ENCODE peak calls at places on chromosomes 1 and 21, in seven cellular contexts. J is T-helper 1 cell; R is KBM-7; D is activated T-helper 1 cell treated with Interleukin-2 at 50 U/mL for 16 hours; U is CD4-positive, alpha-beta memory T cell; V is NCI-H1105; L is Ammon's horn. G is an unnamed sample.

GRCh38 chr1:154767315-154768240 is 102.5 kb downstream of the KCNN3 start:
- DNase-seq in L (peak), J (no peak), V (no peak), R (no peak), U (no peak), D (no peak), G (no peak)

GRCh38 chr1:206933333-206933945 is 11.7 kb upstream of the FCMR start:
- DNase-seq in D (peak), R (peak), V (no peak), U (peak), J (peak), L (no peak), G (peak)

GRCh38 chr1:85707267-85707989 is 805 bp downstream of the ZNHIT6 start:
- DNase-seq in L (no peak), R (peak), D (no peak), J (no peak), V (peak), U (no peak), G (no peak)

GRCh38 chr1:87953732-87954344 is 625.2 kb downstream of the LMO4 start:
- DNase-seq in D (peak), J (peak), U (peak), V (peak), L (peak), R (peak), G (peak)

GRCh38 chr21:26887241-26887640 is 42.0 kb upstream of the ADAMTS1 start:
- DNase-seq in J (no peak), R (no peak), U (no peak), L (no peak), D (no peak), V (no peak), G (no peak)

GRCh38 chr1:213684454-213684853 is 303.3 kb upstream of the PROX1 start:
- DNase-seq in V (no peak), D (no peak), U (no peak), J (no peak), L (no peak), R (no peak), G (no peak)

GRCh38 chr1:181094813-181095212 is 6.3 kb downstream of the IER5 start:
- DNase-seq in V (no peak), U (no peak), R (no peak), L (no peak), J (no peak), D (no peak), G (no peak)

GRCh38 chr1:183275322-183275721 is 89.3 kb downstream of the LAMC2 start:
- DNase-seq in L (no peak), D (no peak), R (no peak), J (no peak), U (no peak), V (no peak), G (no peak)

GRCh38 chr1:204080163-204080903 is 7.4 kb downstream of the SOX13 start:
- DNase-seq in V (peak), D (no peak), L (peak), J (no peak), R (no peak), U (no peak), G (peak)

GRCh38 chr1:217089239-217090014 is 366.2 kb upstream of the ESRRG start:
- DNase-seq in U (no peak), R (no peak), J (no peak), V (peak), L (peak), D (no peak), G (no peak)

GRCh38 chr1:230270185-230270939 is 155.8 kb downstream of the PGBD5 start:
- DNase-seq in J (no peak), U (no peak), L (no peak), D (no peak), V (peak), R (peak), G (no peak)

GRCh38 chr1:25063591-25064416 is 133.7 kb upstream of the RUNX3 start:
- DNase-seq in J (no peak), L (no peak), R (no peak), U (no peak), V (no peak), D (no peak), G (no peak)

GRCh38 chr1:113389356-113389952 is 861 bp upstream of the MAGI3 start:
- DNase-seq in V (no peak), J (no peak), L (no peak), U (no peak), R (no peak), D (no peak), G (no peak)

GRCh38 chr1:47444317-47444577 is 6.4 kb downstream of the FOXD2 start:
- DNase-seq in L (no peak), V (no peak), R (no peak), U (no peak), J (no peak), D (no peak), G (no peak)

GRCh38 chr1:64953241-64953640 is 13.1 kb downstream of the JAK1 start:
- DNase-seq in L (no peak), R (no peak), D (no peak), J (no peak), U (no peak), V (no peak), G (no peak)

GRCh38 chr1:50181027-50181663 is 72.4 kb downstream of the ELAVL4 start:
- DNase-seq in R (no peak), U (no peak), L (no peak), J (no peak), D (no peak), V (no peak), G (no peak)

GRCh38 chr1:79945391-79945790 is 938.9 kb upstream of the ADGRL4 start:
- DNase-seq in V (no peak), L (no peak), D (no peak), U (no peak), R (no peak), J (no peak), G (no peak)

GRCh38 chr1:234875953-234876814 is 252.5 kb downstream of the TOMM20 start:
- DNase-seq in L (no peak), V (no peak), J (no peak), D (no peak), U (no peak), R (peak), G (no peak)

GRCh38 chr1:166915941-166916340 is 39.9 kb upstream of the TADA1 start:
- DNase-seq in J (no peak), R (no peak), V (no peak), L (peak), U (no peak), D (no peak), G (peak)

GRCh38 chr1:53062731-53063591 is 948 bp downstream of the PODN start:
- DNase-seq in J (no peak), U (no peak), V (no peak), D (no peak), L (no peak), R (no peak), G (no peak)

GRCh38 chr1:217139513-217139912 is 416.3 kb upstream of the ESRRG start:
- DNase-seq in V (no peak), R (no peak), L (no peak), J (no peak), U (no peak), D (no peak), G (no peak)

GRCh38 chr1:218209351-218209861 is 75.7 kb upstream of the RRP15 start:
- DNase-seq in U (no peak), R (no peak), D (no peak), J (no peak), V (no peak), L (no peak), G (no peak)

GRCh38 chr1:156663178-156663577 is 14.0 kb downstream of the NES start:
- DNase-seq in U (no peak), J (no peak), L (no peak), V (no peak), D (no peak), R (no peak), G (no peak)

GRCh38 chr1:13577846-13578245 is 5.8 kb upstream of the PDPN start:
- DNase-seq in V (no peak), D (no peak), R (no peak), L (no peak), J (no peak), U (no peak), G (peak)

GRCh38 chr1:15325375-15326085 is 78.5 kb downstream of the FHAD1 start:
- DNase-seq in V (no peak), R (no peak), L (no peak), U (no peak), J (no peak), D (no peak), G (no peak)

GRCh38 chr1:17405898-17406759 is 33.3 kb downstream of the RCC2 start:
- DNase-seq in V (peak), R (peak), L (peak), J (no peak), D (no peak), U (no peak), G (peak)

GRCh38 chr1:156750191-156750931 is 1.1 kb downstream of the HDGF start:
- DNase-seq in J (no peak), V (peak), D (no peak), U (no peak), L (no peak), R (no peak), G (no peak)

GRCh38 chr1:202162418-202163280 is 2.2 kb upstream of the PTPN7 start:
- DNase-seq in J (no peak), V (no peak), R (peak), L (no peak), D (no peak), U (no peak), G (no peak)

GRCh38 chr1:68116643-68117235 is 66.3 kb upstream of the DIRAS3 start:
- DNase-seq in D (no peak), U (peak), V (peak), L (peak), J (peak), R (peak), G (peak)

GRCh38 chr1:85321237-85321964 is 45.0 kb upstream of the BCL10 start:
- DNase-seq in J (no peak), L (no peak), R (peak), V (no peak), D (no peak), U (no peak), G (no peak)

GRCh38 chr21:44817914-44818635 is at the start of gene SUMO3:
- DNase-seq in R (peak), U (peak), V (peak), J (peak), L (peak), D (peak), G (peak)

GRCh38 chr1:48803474-48803873 is 26.8 kb upstream of the BEND5 start:
- DNase-seq in J (no peak), U (no peak), D (no peak), L (no peak), V (no peak), R (peak), G (no peak)

GRCh38 chr21:26227146-26227545 is 56.6 kb upstream of the APP start:
- DNase-seq in V (no peak), J (no peak), L (no peak), U (no peak), R (no peak), D (no peak), G (no peak)

GRCh38 chr1:244319283-244320132 is 132.2 kb downstream of the ADSS2 start:
- DNase-seq in J (no peak), U (peak), V (no peak), L (peak), R (peak), D (peak), G (no peak)

GRCh38 chr1:232987046-232987445 is 36.6 kb downstream of the NTPCR start:
- DNase-seq in R (no peak), U (no peak), L (no peak), D (no peak), J (no peak), V (no peak), G (no peak)

G was measured in HEK293T.